ENCODE peak calls at places on chromosomes 7 and 10, in nine cellular contexts. Z is occipital lobe; N is ELR; V is endodermal cell; E is aorta; J is stimulated activated CD8-positive, alpha-beta memory T cell treated with anti-CD3 and anti-CD28 coated beads, Interleukin-7, amount 100 ng/mL, for 48 hours; G is H54; Y is brain microvascular endothelial cell; C is ELF-1. R is an unnamed sample.

GRCh38 chr10:125727436-125727835 is 7.9 kb downstream of the EDRF1 start:
- DNase-seq in J (no peak), E (no peak), Y (no peak), C (no peak), G (no peak), Z (no peak), V (no peak), N (no peak), R (no peak)

GRCh38 chr10:88913157-88913556 is 33.1 kb downstream of the STAMBPL1 start:
- DNase-seq in C (peak), G (no peak), Y (no peak), N (no peak), V (no peak), J (no peak), E (no peak), Z (no peak), R (no peak)

GRCh38 chr7:30140456-30140855 is 5.7 kb downstream of the MTURN start:
- DNase-seq in Z (no peak), G (no peak), C (no peak), E (no peak), N (no peak), J (no peak), V (no peak), Y (no peak), R (no peak)

GRCh38 chr10:7826971-7827370 is 8.7 kb downstream of the TAF3 start:
- DNase-seq in V (peak), Y (peak), Z (no peak), G (peak), C (peak), J (no peak), N (peak), E (no peak), R (no peak)

GRCh38 chr10:77899080-77899477 is 27.5 kb downstream of the DLG5 start:
- DNase-seq in G (peak), E (no peak), Z (no peak), Y (no peak), J (no peak), N (peak), V (no peak), C (no peak), R (peak)

GRCh38 chr10:5376450-5376849 is 11.7 kb downstream of the UCN3 start:
- DNase-seq in C (no peak), N (no peak), Y (no peak), E (no peak), Z (no peak), V (no peak), J (no peak), G (no peak), R (no peak)

GRCh38 chr7:138974675-138975237 is 6.4 kb downstream of the KIAA1549 start:
- DNase-seq in Y (no peak), C (no peak), V (peak), N (no peak), E (no peak), G (no peak), J (no peak), Z (no peak), R (no peak)

GRCh38 chr7:47669178-47669878 is 87.4 kb upstream of the TNS3 start:
- DNase-seq in G (peak), Y (peak), C (peak), N (peak), Z (peak), E (peak), V (no peak), J (no peak), R (peak)

GRCh38 chr10:73076361-73077183 is 20.1 kb downstream of the P4HA1 start:
- DNase-seq in G (no peak), V (no peak), Z (peak), Y (peak), J (no peak), E (no peak), N (peak), C (no peak), R (peak)

GRCh38 chr7:148397555-148397954 is 193.0 kb upstream of the C7orf33 start:
- DNase-seq in J (no peak), E (no peak), N (no peak), V (no peak), Y (no peak), Z (no peak), G (no peak), C (no peak), R (no peak)

GRCh38 chr10:86376852-86377796 is 10.5 kb upstream of the GRID1 start:
- DNase-seq in Y (peak), N (peak), V (peak), Z (peak), G (peak), E (peak), J (peak), C (peak), R (peak)

GRCh38 chr7:113625494-113626102 is 293.2 kb downstream of the PPP1R3A start:
- DNase-seq in J (no peak), E (no peak), G (no peak), C (no peak), N (no peak), Z (no peak), V (no peak), Y (no peak), R (no peak)

GRCh38 chr10:53256623-53257022 is 484.0 kb upstream of the MBL2 start:
- DNase-seq in Z (no peak), C (peak), G (no peak), N (peak), Y (no peak), V (no peak), E (no peak), J (no peak), R (no peak)

GRCh38 chr7:30869794-30870491 is 41.7 kb upstream of the AQP1 start:
- DNase-seq in Y (no peak), C (no peak), E (no peak), Z (no peak), G (no peak), N (peak), V (no peak), J (no peak), R (no peak)

GRCh38 chr7:91082854-91083495 is 181.3 kb upstream of the FZD1 start:
- DNase-seq in C (no peak), G (no peak), Z (no peak), N (peak), E (no peak), Y (no peak), J (no peak), V (no peak), R (no peak)

GRCh38 chr10:102863660-102864059 is 5.6 kb upstream of the AS3MT start:
- DNase-seq in C (no peak), V (no peak), Z (no peak), Y (no peak), N (no peak), J (no peak), E (no peak), G (no peak), R (no peak)

GRCh38 chr7:143499743-143500348 is 22.2 kb downstream of the TAS2R41 start:
- DNase-seq in G (no peak), V (no peak), N (no peak), Y (no peak), C (no peak), Z (no peak), E (no peak), J (no peak), R (peak)

GRCh38 chr7:85719981-85720963 is 533.4 kb upstream of the SEMA3D start:
- DNase-seq in N (peak), J (no peak), G (no peak), V (no peak), Z (no peak), C (no peak), E (no peak), Y (no peak), R (no peak)

GRCh38 chr10:103982639-103983038 is 15.7 kb downstream of the SLK start:
- DNase-seq in Z (peak), E (no peak), C (peak), G (no peak), V (peak), J (no peak), N (peak), Y (no peak), R (no peak)

GRCh38 chr10:12469345-12469744 is 120.0 kb downstream of the CAMK1D start:
- DNase-seq in J (no peak), Z (no peak), C (no peak), N (no peak), G (no peak), V (no peak), E (no peak), Y (no peak), R (no peak)